ENCODE peak calls at places on chromosomes 13 and 19, in five cellular contexts. M is left cardiac atrium, K is skeletal muscle cell, Q is T-helper 22 cell, S is cardiac fibroblast. Z is an unnamed sample.

GRCh38 chr19:11066326-11066725 is 22.9 kb upstream of the LDLR start:
- DNase-seq in Q (no peak), M (no peak), K (no peak), S (no peak), Z (no peak)

GRCh38 chr19:48872884-48873475 is 759 bp downstream of the PPP1R15A start:
- DNase-seq in K (peak), S (peak), M (peak), Q (peak), Z (peak)

GRCh38 chr13:24264976-24265375 is 44.4 kb upstream of the C1QTNF9 start:
- DNase-seq in K (no peak), S (no peak), Q (peak), M (no peak), Z (no peak)

GRCh38 chr19:49870309-49870901 is 3.0 kb upstream of the PNKP start:
- DNase-seq in K (no peak), M (no peak), Q (no peak), S (no peak), Z (no peak)

GRCh38 chr13:111371211-111371610 is 50.8 kb downstream of the TEX29 start:
- DNase-seq in M (no peak), K (no peak), S (peak), Q (no peak), Z (no peak)

GRCh38 chr13:20311022-20311421 is 78.9 kb upstream of the GJB6 start:
- DNase-seq in Q (no peak), S (no peak), K (no peak), M (no peak), Z (no peak)

GRCh38 chr13:60627071-60627686 is 230.2 kb downstream of the TDRD3 start:
- DNase-seq in M (no peak), K (no peak), S (peak), Q (no peak), Z (peak)

GRCh38 chr19:4437103-4437502 is 20.5 kb downstream of the UBXN6 start:
- DNase-seq in S (no peak), K (no peak), M (no peak), Q (no peak), Z (no peak)

GRCh38 chr13:22561581-22561980 is 619.2 kb upstream of the SGCG start:
- DNase-seq in M (no peak), S (no peak), K (no peak), Q (no peak), Z (no peak)

GRCh38 chr19:39398297-39398864 is 7.2 kb downstream of the MED29 start:
- DNase-seq in Q (no peak), K (peak), S (peak), M (peak), Z (no peak)

GRCh38 chr13:30453727-30454126 is 12.0 kb downstream of the HMGB1 start:
- DNase-seq in Q (no peak), K (no peak), S (no peak), M (no peak), Z (no peak)

GRCh38 chr13:30725331-30726085 is 9.8 kb upstream of the ALOX5AP start:
- DNase-seq in M (no peak), Q (no peak), S (peak), K (no peak), Z (peak)

GRCh38 chr19:2266183-2266993 is 10.2 kb upstream of the JSRP1 start:
- DNase-seq in Q (no peak), K (no peak), M (peak), S (peak), Z (no peak)

GRCh38 chr19:47730910-47731309 is 14.4 kb upstream of the NOP53 start:
- DNase-seq in M (no peak), S (no peak), Q (no peak), K (no peak), Z (no peak)

GRCh38 chr13:86608739-86609138 is 809.5 kb upstream of the SLITRK6 start:
- DNase-seq in S (no peak), K (no peak), M (no peak), Q (no peak), Z (no peak)

GRCh38 chr13:29521336-29521735 is 74.2 kb downstream of the SLC7A1 start:
- DNase-seq in Q (no peak), S (no peak), M (no peak), K (no peak), Z (no peak)

GRCh38 chr13:75670496-75670895 is 34.4 kb downstream of the LMO7 start:
- DNase-seq in K (no peak), M (no peak), S (no peak), Q (no peak), Z (no peak)

GRCh38 chr13:114001331-114002008 is 27.6 kb upstream of the C13orf46 start:
- DNase-seq in S (no peak), Q (no peak), M (peak), K (no peak), Z (no peak)

GRCh38 chr13:75405976-75406703 is 75.8 kb downstream of the TBC1D4 start:
- DNase-seq in K (peak), S (peak), Q (no peak), M (no peak), Z (no peak)

GRCh38 chr13:100149389-100149788 is 60.5 kb downstream of the PCCA start:
- DNase-seq in K (no peak), Q (no peak), S (no peak), M (no peak), Z (no peak)

GRCh38 chr13:31896427-31896826 is 135.1 kb upstream of the FRY start:
- DNase-seq in S (peak), K (peak), M (peak), Q (no peak), Z (peak)

GRCh38 chr19:1252221-1252817 is 3.9 kb downstream of the MIDN start:
- DNase-seq in M (peak), S (peak), K (peak), Q (no peak), Z (no peak)

GRCh38 chr19:518292-519231 is 11.3 kb downstream of the TPGS1 start:
- DNase-seq in M (peak), Q (peak), S (peak), K (peak), Z (peak)

GRCh38 chr19:18204394-18205179 is 745 bp upstream of the RAB3A start:
- DNase-seq in K (no peak), Q (no peak), M (no peak), S (no peak), Z (peak)

Z was measured in islet precursor cell.